ENCODE peak calls at places on chromosome 14, in six cellular contexts. W is BE2C; I is heart left ventricle; E is CD8-positive, alpha-beta memory T cell; X is sigmoid colon; L is CD4-positive, CD25-positive, alpha-beta regulatory T cell. F is an unnamed sample.

GRCh38 chr14:92511472-92512247 is 1.9 kb upstream of the RIN3 start:
- DNase-seq in W (no peak), I (no peak), E (no peak), X (peak), L (no peak), F (no peak)

GRCh38 chr14:55458800-55459577 is 18.6 kb upstream of the TBPL2 start:
- DNase-seq in W (no peak), I (no peak), E (no peak), X (no peak), L (no peak), F (no peak)

GRCh38 chr14:21614245-21614644 is 20.5 kb downstream of the OR10G2 start:
- DNase-seq in W (no peak), I (no peak), E (no peak), X (no peak), L (no peak), F (no peak)

GRCh38 chr14:75430526-75430925 is 2.7 kb downstream of the JDP2 start:
- DNase-seq in W (no peak), I (no peak), E (no peak), X (no peak), L (no peak), F (no peak)

GRCh38 chr14:63343878-63344277 is 25.1 kb upstream of the GPHB5 start:
- DNase-seq in W (no peak), I (no peak), E (no peak), X (no peak), L (no peak), F (no peak)

GRCh38 chr14:64947710-64948611 is 5.4 kb upstream of the GPX2 start:
- DNase-seq in W (no peak), I (no peak), E (no peak), X (no peak), L (no peak), F (no peak)

GRCh38 chr14:54498095-54498531 is 9.3 kb upstream of the GMFB start:
- DNase-seq in W (no peak), I (no peak), E (no peak), X (no peak), L (no peak), F (no peak)

GRCh38 chr14:79281244-79282199 is 929.8 kb downstream of the DIO2 start:
- DNase-seq in W (no peak), I (no peak), E (no peak), X (no peak), L (no peak), F (no peak)

GRCh38 chr14:33123281-33123680 is 184.6 kb downstream of the NPAS3 start:
- DNase-seq in W (no peak), I (no peak), E (no peak), X (no peak), L (no peak), F (no peak)

GRCh38 chr14:74292061-74292460 is 10.7 kb downstream of the ABCD4 start:
- DNase-seq in W (no peak), I (no peak), E (no peak), X (no peak), L (no peak), F (no peak)

GRCh38 chr14:78836777-78837176 is 666.6 kb downstream of the NRXN3 start:
- DNase-seq in W (peak), I (no peak), E (no peak), X (no peak), L (no peak), F (peak)

GRCh38 chr14:89728964-89729363 is 225.6 kb downstream of the EFCAB11 start:
- DNase-seq in W (no peak), I (no peak), E (no peak), X (no peak), L (no peak), F (no peak)

GRCh38 chr14:88667555-88668273 is 104.9 kb downstream of the ZC3H14 start:
- DNase-seq in W (peak), I (no peak), E (peak), X (peak), L (peak), F (peak)
- H3K4me3 ChIP-seq in W (no peak), I (no peak), E (no peak), X (no peak), L (no peak), F (no peak)

DNA sequence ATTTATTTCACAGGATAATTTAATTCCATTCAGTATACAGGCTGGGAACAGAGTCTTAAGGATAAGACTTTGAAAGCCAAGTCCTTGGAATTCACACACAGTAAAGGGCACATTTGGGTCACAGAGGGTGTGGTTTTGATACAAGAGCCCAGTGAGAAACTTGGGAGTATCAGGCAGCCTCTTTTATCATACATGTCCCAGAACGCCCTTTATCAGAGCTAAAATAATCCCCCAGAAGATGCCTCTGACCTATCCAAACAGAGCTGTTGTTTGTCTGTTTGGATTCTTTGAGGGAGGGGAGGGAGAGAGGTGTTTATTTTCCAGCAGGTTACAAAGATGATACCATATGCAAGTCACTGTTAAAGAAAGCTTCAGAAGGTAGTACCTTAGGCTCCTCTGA is 167.6 kb downstream of the PRKCH start:
- DNase-seq in W (no peak), I (no peak), E (no peak), X (no peak), L (no peak), F (no peak)
- H3K4me3 ChIP-seq in W (no peak), I (no peak), E (no peak), X (no peak), L (no peak), F (no peak)

GRCh38 chr14:106843951-106844483 is 1317.6 kb downstream of the TMEM121 start:
- DNase-seq in W (no peak), I (no peak), E (peak), X (no peak), L (peak), F (peak)

GRCh38 chr14:106846218-106846617 is 1319.8 kb downstream of the TMEM121 start:
- DNase-seq in W (no peak), I (no peak), E (no peak), X (no peak), L (no peak), F (peak)

GRCh38 chr14:106844608-106845285 is 1318.4 kb downstream of the TMEM121 start:
- DNase-seq in W (peak), I (peak), E (peak), X (peak), L (peak), F (peak)

GRCh38 chr14:106843376-106843775 is 1317.0 kb downstream of the TMEM121 start:
- DNase-seq in W (no peak), I (no peak), E (no peak), X (no peak), L (no peak), F (peak)

GRCh38 chr14:106845286-106846087 is 1319.1 kb downstream of the TMEM121 start:
- DNase-seq in W (peak), I (no peak), E (peak), X (no peak), L (peak), F (peak)
- H3K4me3 ChIP-seq in W (peak), I (peak), E (peak), X (peak), L (peak), F (peak)

GRCh38 chr14:36521598-36522345 is 1.7 kb upstream of the NKX2-1 start:
- DNase-seq in W (no peak), I (no peak), E (no peak), X (no peak), L (no peak), F (no peak)

GRCh38 chr14:36518586-36519430 is 1.2 kb downstream of the NKX2-1 start:
- DNase-seq in W (no peak), I (no peak), E (no peak), X (no peak), L (no peak), F (no peak)

GRCh38 chr14:36520601-36521525 is 831 bp upstream of the NKX2-1 start:
- DNase-seq in W (no peak), I (no peak), E (no peak), X (no peak), L (no peak), F (no peak)

GRCh38 chr14:36518031-36518585 is 1.9 kb downstream of the NKX2-1 start:
- DNase-seq in W (no peak), I (no peak), E (no peak), X (no peak), L (no peak), F (no peak)

DNA sequence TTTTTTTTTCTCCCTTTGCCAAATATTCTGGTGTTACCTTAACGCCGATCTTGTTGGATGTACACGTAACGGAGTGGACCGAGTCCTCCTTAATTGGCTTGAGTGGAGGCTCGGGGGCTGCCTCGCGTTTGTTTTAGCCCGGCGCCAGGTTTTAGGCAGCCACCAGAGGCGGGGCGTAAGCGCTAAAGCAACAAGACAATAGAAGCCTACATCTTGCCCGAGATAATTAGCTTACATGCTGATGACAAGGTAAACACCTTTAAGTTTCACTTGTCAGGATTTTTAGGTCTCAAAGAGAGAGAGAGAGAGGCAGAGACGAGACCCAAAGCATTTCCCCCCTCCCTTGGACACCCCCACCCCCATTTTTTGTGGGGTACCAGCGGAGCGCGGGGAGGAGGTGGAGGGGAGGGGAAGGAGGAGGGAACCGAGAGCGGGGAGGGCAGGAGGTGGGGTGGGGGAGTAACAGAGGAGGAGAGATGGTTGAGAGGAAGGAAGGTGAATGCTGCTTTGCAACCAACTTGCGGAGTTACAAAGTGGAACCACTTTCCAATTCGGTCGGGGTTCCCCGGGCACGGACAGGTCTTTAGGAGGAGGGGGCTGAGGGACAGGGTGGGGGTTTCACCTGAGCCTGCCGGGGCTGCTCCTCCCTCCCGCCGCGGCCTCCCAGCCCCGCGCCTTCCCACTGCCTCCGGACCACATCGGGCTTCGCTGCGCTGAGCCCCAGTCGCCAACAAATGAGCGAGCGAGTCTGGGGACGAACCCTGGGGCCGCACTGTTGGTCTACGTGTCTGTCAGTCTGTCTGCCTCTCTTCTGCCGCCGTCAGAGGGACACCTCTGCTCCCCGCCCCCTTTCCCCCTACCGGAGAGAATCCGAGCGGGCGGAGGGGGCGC is at the start of gene NKX2-1:
- DNase-seq in W (no peak), I (no peak), E (no peak), X (no peak), L (no peak), F (no peak)
- H3K4me3 ChIP-seq in W (no peak), I (peak), E (no peak), X (peak), L (no peak), F (no peak)

DNA sequence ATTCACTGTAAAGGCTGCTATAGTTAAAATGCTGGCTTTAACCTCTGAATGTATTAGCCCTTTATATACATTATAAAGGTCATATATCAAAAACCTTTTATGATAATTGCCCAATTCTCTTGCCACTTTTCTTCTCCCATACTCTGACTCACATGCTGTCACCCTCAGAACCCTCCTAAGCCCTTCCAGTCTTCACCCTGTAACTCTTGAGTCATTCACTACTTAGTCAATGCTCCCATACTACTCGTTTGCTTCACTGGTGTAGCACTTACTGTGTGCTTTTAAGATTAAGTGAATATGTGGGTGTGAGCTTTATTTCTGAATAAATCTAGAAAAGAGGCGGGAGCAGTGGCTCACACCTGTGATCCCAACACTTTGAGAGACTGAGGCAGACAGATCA is 37.5 kb downstream of the SPATA7 start:
- DNase-seq in W (no peak), I (no peak), E (no peak), X (no peak), L (no peak), F (no peak)
- H3K4me3 ChIP-seq in W (no peak), I (no peak), E (no peak), X (no peak), L (no peak), F (no peak)

GRCh38 chr14:24308342-24309124 is 756 bp upstream of the CIDEB start:
- DNase-seq in W (no peak), I (no peak), E (no peak), X (no peak), L (no peak), F (no peak)

GRCh38 chr14:24307575-24308341 is at the start of gene CIDEB:
- DNase-seq in W (peak), I (no peak), E (peak), X (peak), L (peak), F (peak)

GRCh38 chr14:24310666-24311604 is at the start of gene LTB4R:
- DNase-seq in W (no peak), I (peak), E (peak), X (peak), L (peak), F (no peak)

GRCh38 chr14:24310387-24310665 is 386 bp downstream of the LTB4R2 start:
- DNase-seq in W (no peak), I (no peak), E (no peak), X (no peak), L (no peak), F (no peak)

GRCh38 chr14:24309538-24310386 is at the start of gene LTB4R2:
- DNase-seq in W (no peak), I (no peak), E (no peak), X (no peak), L (no peak), F (no peak)
- H3K4me3 ChIP-seq in W (no peak), I (peak), E (peak), X (peak), L (peak), F (no peak)

DNA sequence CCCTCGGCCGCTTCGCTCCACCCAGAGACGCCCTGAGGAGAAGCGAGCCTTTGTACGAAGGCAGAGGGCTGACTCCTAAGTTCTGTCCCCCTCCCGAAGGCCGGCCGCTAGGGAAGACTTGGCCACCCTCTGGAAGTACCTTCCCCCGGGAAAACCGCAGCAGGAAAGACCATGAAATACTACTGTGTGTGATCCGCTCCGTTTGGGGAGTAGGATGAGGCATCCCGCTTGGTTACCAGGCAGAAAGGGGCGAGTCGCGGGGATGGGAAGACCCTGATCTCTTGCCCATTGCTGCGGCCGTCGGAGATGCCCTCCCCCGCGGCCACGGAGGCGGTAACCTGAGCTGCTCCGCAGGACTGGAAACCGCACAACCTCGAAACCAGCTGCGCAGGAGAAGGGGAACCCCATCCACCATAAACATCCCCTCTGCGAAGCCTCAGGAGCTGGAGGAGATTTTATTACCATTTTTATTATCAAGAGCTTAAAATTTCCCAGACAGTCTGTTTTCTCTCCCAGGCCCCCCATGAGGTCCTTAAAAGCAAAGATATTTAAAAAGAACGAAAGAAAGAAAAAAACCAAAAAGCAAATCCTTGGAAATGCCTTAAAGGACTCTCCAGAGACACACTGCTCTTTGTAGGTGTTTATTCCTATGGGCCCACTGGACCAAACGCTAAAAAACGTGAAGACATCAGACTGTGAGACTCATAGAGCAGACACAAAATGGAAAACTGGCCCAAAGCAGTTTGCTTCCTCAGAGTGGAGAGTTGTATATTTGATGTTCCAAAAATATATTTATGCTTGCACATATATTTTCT is 965 bp upstream of the NID2 start:
- DNase-seq in W (no peak), I (no peak), E (no peak), X (peak), L (no peak), F (no peak)
- H3K4me3 ChIP-seq in W (peak), I (peak), E (peak), X (peak), L (no peak), F (no peak)

GRCh38 chr14:100321473-100322137 is 1.5 kb upstream of the SLC25A47 start:
- DNase-seq in W (no peak), I (peak), E (no peak), X (no peak), L (no peak), F (no peak)

GRCh38 chr14:100320157-100320856 is 2.8 kb upstream of the SLC25A47 start:
- DNase-seq in W (no peak), I (no peak), E (no peak), X (no peak), L (no peak), F (no peak)

GRCh38 chr14:100317389-100317788 is 5.8 kb upstream of the SLC25A47 start:
- DNase-seq in W (no peak), I (no peak), E (no peak), X (no peak), L (no peak), F (no peak)

GRCh38 chr14:100314724-100315123 is 8.4 kb upstream of the SLC25A47 start:
- DNase-seq in W (no peak), I (no peak), E (no peak), X (no peak), L (no peak), F (no peak)

GRCh38 chr14:100317897-100318808 is 5.0 kb upstream of the SLC25A47 start:
- DNase-seq in W (no peak), I (peak), E (peak), X (peak), L (peak), F (peak)
- H3K4me3 ChIP-seq in W (no peak), I (peak), E (peak), X (peak), L (peak), F (no peak)

DNA sequence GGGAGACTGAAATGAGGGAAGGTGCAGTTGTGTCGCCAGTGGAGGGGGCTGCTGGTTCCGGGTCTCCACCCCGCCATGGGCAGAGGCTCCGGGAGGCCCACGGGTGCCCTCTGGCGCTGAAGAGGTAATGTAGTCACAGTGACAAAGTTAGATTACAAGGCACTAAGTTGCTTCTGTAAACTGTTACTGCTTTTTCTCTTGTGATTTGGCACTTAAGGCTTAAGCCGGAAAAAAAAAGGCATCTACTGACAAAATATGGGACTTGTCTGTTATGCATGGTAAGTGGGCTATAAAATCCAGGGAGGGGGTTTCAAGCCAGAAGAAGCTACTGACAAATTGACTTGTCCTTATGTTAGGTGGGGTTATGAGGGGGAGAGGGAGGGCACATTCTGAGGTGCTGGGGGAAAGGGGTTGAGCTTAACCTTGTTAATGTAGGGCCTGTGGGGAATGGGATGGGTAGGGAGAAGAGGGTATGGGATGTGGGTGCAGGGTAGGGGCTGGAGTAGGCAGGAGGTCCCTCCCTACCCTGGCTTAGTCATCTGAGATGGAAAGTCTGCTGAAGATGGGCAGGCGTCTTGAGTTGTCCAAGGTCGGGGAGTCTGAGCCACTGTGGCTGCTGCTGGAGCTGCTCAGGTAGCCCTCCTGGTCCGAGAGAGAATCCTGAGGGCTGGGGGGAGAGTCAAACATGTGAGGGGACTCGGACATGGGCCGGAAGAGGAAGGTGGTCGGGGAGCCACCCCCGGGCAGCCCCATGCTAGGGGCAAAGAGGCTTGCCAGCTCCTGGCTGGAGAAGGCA is 3.7 kb downstream of the ZFP36L1 start:
- DNase-seq in W (peak), I (peak), E (peak), X (peak), L (peak), F (peak)
- H3K4me3 ChIP-seq in W (no peak), I (peak), E (peak), X (peak), L (peak), F (no peak)

GRCh38 chr14:104223101-104223809 is 84.9 kb downstream of the KIF26A start:
- DNase-seq in W (peak), I (peak), E (peak), X (no peak), L (no peak), F (no peak)
- H3K4me3 ChIP-seq in W (peak), I (peak), E (no peak), X (peak), L (no peak), F (no peak)

F was measured in Jurkat, Clone E6-1.